ENCODE peak calls at places on chromosome 15, in nine cellular contexts. I is cardiac fibroblast; M is SHP77 treated with DMSO at 0.1 percent for 48 hours; S is mammary epithelial cell; P is suprapubic skin; H is WTC11; A is T-cell; X is progenitor cell of endocrine pancreas; N is activated CD8-positive, alpha-beta memory T cell treated with anti-CD3 and anti-CD28 coated beads for 48 hours. O is an unnamed sample.

GRCh38 chr15:90864507-90864906 is 3.9 kb upstream of the FURIN start:
- DNase-seq in S (no peak), M (no peak), H (no peak), P (no peak), A (no peak), I (no peak), X (no peak), N (no peak), O (no peak)

GRCh38 chr15:75063889-75064288 is 40.5 kb downstream of the PPCDC start:
- DNase-seq in X (no peak), A (no peak), N (no peak), H (no peak), I (no peak), S (no peak), P (no peak), M (no peak), O (no peak)

GRCh38 chr15:52133510-52134220 is 21.1 kb upstream of the BCL2L10 start:
- DNase-seq in M (no peak), S (no peak), X (no peak), P (no peak), I (no peak), A (no peak), N (no peak), H (no peak), O (no peak)

GRCh38 chr15:39704684-39705083 is 78.0 kb downstream of the FSIP1 start:
- DNase-seq in N (no peak), S (no peak), H (no peak), A (no peak), P (no peak), M (no peak), I (peak), X (no peak), O (no peak)

GRCh38 chr15:43267439-43267838 is 711 bp upstream of the TGM5 start:
- DNase-seq in A (no peak), I (no peak), M (no peak), H (no peak), N (no peak), P (no peak), S (no peak), X (no peak), O (no peak)

GRCh38 chr15:66815322-66815721 is 113.3 kb downstream of the SMAD6 start:
- DNase-seq in H (no peak), M (no peak), P (no peak), I (peak), X (no peak), A (no peak), S (peak), N (no peak), O (no peak)

GRCh38 chr15:29939404-29939803 is 117.1 kb upstream of the TJP1 start:
- DNase-seq in P (no peak), N (no peak), I (peak), H (no peak), M (no peak), A (no peak), X (no peak), S (peak), O (no peak)

GRCh38 chr15:49530106-49530505 is 90.5 kb downstream of the FAM227B start:
- DNase-seq in N (no peak), A (no peak), I (peak), M (no peak), P (no peak), H (no peak), S (peak), X (no peak), O (no peak)

O was measured in GOT3.